ENCODE peak calls at places on chromosomes 2 and 18, in ten cellular contexts. One of them, this sample, is unnamed.

GRCh38 chr2:950627-950992 is at the start of gene SNTG2:
- DNase-seq in GM10248: peak
- DNase-seq in spleen: peak
- DNase-seq in nephron progenitor cell: peak
- DNase-seq in HuH-7: no peak
- DNase-seq in astrocyte of the spinal cord: no peak
- DNase-seq in foreskin melanocyte: no peak
- DNase-seq in HuH-7.5: no peak
- DNase-seq in mesendoderm: peak
- DNase-seq in stimulated activated CD4-positive, alpha-beta T cell treated with anti-CD3 and anti-CD28 coated beads, Interleukin-12 subunit alpha, Interleukin-12 subunit beta, amount 100 ng/mL, for 24 hours: peak
- DNase-seq in this sample: peak

GRCh38 chr2:217622664-217623063 is 380.1 kb downstream of the TNS1 start:
- DNase-seq in astrocyte of the spinal cord: no peak
- DNase-seq in stimulated activated CD4-positive, alpha-beta T cell treated with anti-CD3 and anti-CD28 coated beads, Interleukin-12 subunit alpha, Interleukin-12 subunit beta, amount 100 ng/mL, for 24 hours: no peak
- DNase-seq in GM10248: no peak
- DNase-seq in HuH-7: no peak
- DNase-seq in mesendoderm: peak
- DNase-seq in spleen: no peak
- DNase-seq in HuH-7.5: no peak
- DNase-seq in nephron progenitor cell: no peak
- DNase-seq in foreskin melanocyte: no peak
- DNase-seq in this sample: no peak

GRCh38 chr18:69774831-69775230 is 172.8 kb downstream of the CD226 start:
- DNase-seq in HuH-7.5: no peak
- DNase-seq in nephron progenitor cell: no peak
- DNase-seq in stimulated activated CD4-positive, alpha-beta T cell treated with anti-CD3 and anti-CD28 coated beads, Interleukin-12 subunit alpha, Interleukin-12 subunit beta, amount 100 ng/mL, for 24 hours: no peak
- DNase-seq in astrocyte of the spinal cord: no peak
- DNase-seq in foreskin melanocyte: no peak
- DNase-seq in spleen: no peak
- DNase-seq in GM10248: no peak
- DNase-seq in HuH-7: no peak
- DNase-seq in mesendoderm: no peak
- DNase-seq in this sample: no peak

GRCh38 chr2:74025971-74026612 is 41.4 kb downstream of the TET3 start:
- DNase-seq in spleen: peak
- DNase-seq in astrocyte of the spinal cord: no peak
- DNase-seq in mesendoderm: peak
- DNase-seq in HuH-7: no peak
- DNase-seq in stimulated activated CD4-positive, alpha-beta T cell treated with anti-CD3 and anti-CD28 coated beads, Interleukin-12 subunit alpha, Interleukin-12 subunit beta, amount 100 ng/mL, for 24 hours: no peak
- DNase-seq in GM10248: no peak
- DNase-seq in foreskin melanocyte: no peak
- DNase-seq in HuH-7.5: no peak
- DNase-seq in nephron progenitor cell: no peak
- DNase-seq in this sample: no peak

GRCh38 chr2:20623741-20624155 is 27.1 kb downstream of the HS1BP3 start:
- DNase-seq in spleen: peak
- DNase-seq in foreskin melanocyte: no peak
- DNase-seq in HuH-7.5: no peak
- DNase-seq in HuH-7: no peak
- DNase-seq in mesendoderm: no peak
- DNase-seq in astrocyte of the spinal cord: no peak
- DNase-seq in nephron progenitor cell: no peak
- DNase-seq in GM10248: no peak
- DNase-seq in stimulated activated CD4-positive, alpha-beta T cell treated with anti-CD3 and anti-CD28 coated beads, Interleukin-12 subunit alpha, Interleukin-12 subunit beta, amount 100 ng/mL, for 24 hours: no peak
- DNase-seq in this sample: no peak

GRCh38 chr2:128304715-128305554 is 13.7 kb downstream of the HS6ST1 start:
- DNase-seq in HuH-7: peak
- DNase-seq in stimulated activated CD4-positive, alpha-beta T cell treated with anti-CD3 and anti-CD28 coated beads, Interleukin-12 subunit alpha, Interleukin-12 subunit beta, amount 100 ng/mL, for 24 hours: no peak
- DNase-seq in GM10248: no peak
- DNase-seq in nephron progenitor cell: no peak
- DNase-seq in foreskin melanocyte: no peak
- DNase-seq in mesendoderm: peak
- DNase-seq in astrocyte of the spinal cord: peak
- DNase-seq in spleen: peak
- DNase-seq in HuH-7.5: peak
- DNase-seq in this sample: no peak

GRCh38 chr2:108927936-108928659 is 60.9 kb downstream of the EDAR start:
- DNase-seq in GM10248: peak
- DNase-seq in spleen: peak
- DNase-seq in HuH-7: peak
- DNase-seq in nephron progenitor cell: peak
- DNase-seq in stimulated activated CD4-positive, alpha-beta T cell treated with anti-CD3 and anti-CD28 coated beads, Interleukin-12 subunit alpha, Interleukin-12 subunit beta, amount 100 ng/mL, for 24 hours: peak
- DNase-seq in foreskin melanocyte: peak
- DNase-seq in mesendoderm: peak
- DNase-seq in HuH-7.5: peak
- DNase-seq in astrocyte of the spinal cord: peak
- DNase-seq in this sample: peak

GRCh38 chr2:38093503-38093902 is 17.6 kb upstream of the CYP1B1 start:
- DNase-seq in stimulated activated CD4-positive, alpha-beta T cell treated with anti-CD3 and anti-CD28 coated beads, Interleukin-12 subunit alpha, Interleukin-12 subunit beta, amount 100 ng/mL, for 24 hours: no peak
- DNase-seq in HuH-7.5: no peak
- DNase-seq in astrocyte of the spinal cord: peak
- DNase-seq in nephron progenitor cell: no peak
- DNase-seq in mesendoderm: peak
- DNase-seq in spleen: no peak
- DNase-seq in GM10248: no peak
- DNase-seq in foreskin melanocyte: no peak
- DNase-seq in HuH-7: no peak
- DNase-seq in this sample: no peak

GRCh38 chr2:234286118-234286598 is 210.7 kb downstream of the ARL4C start:
- DNase-seq in nephron progenitor cell: no peak
- DNase-seq in HuH-7.5: no peak
- DNase-seq in mesendoderm: no peak
- DNase-seq in HuH-7: no peak
- DNase-seq in GM10248: no peak
- DNase-seq in spleen: no peak
- DNase-seq in astrocyte of the spinal cord: peak
- DNase-seq in stimulated activated CD4-positive, alpha-beta T cell treated with anti-CD3 and anti-CD28 coated beads, Interleukin-12 subunit alpha, Interleukin-12 subunit beta, amount 100 ng/mL, for 24 hours: no peak
- DNase-seq in foreskin melanocyte: no peak
- DNase-seq in this sample: no peak

GRCh38 chr2:150601280-150602038 is 114.0 kb upstream of the RND3 start:
- DNase-seq in foreskin melanocyte: no peak
- DNase-seq in GM10248: no peak
- DNase-seq in HuH-7.5: no peak
- DNase-seq in spleen: no peak
- DNase-seq in stimulated activated CD4-positive, alpha-beta T cell treated with anti-CD3 and anti-CD28 coated beads, Interleukin-12 subunit alpha, Interleukin-12 subunit beta, amount 100 ng/mL, for 24 hours: no peak
- DNase-seq in nephron progenitor cell: no peak
- DNase-seq in astrocyte of the spinal cord: peak
- DNase-seq in HuH-7: no peak
- DNase-seq in mesendoderm: no peak
- DNase-seq in this sample: no peak

GRCh38 chr2:234829074-234829455 is 122.8 kb upstream of the SH3BP4 start:
- DNase-seq in GM10248: no peak
- DNase-seq in spleen: no peak
- DNase-seq in HuH-7.5: no peak
- DNase-seq in foreskin melanocyte: no peak
- DNase-seq in nephron progenitor cell: no peak
- DNase-seq in HuH-7: no peak
- DNase-seq in astrocyte of the spinal cord: no peak
- DNase-seq in mesendoderm: no peak
- DNase-seq in stimulated activated CD4-positive, alpha-beta T cell treated with anti-CD3 and anti-CD28 coated beads, Interleukin-12 subunit alpha, Interleukin-12 subunit beta, amount 100 ng/mL, for 24 hours: no peak
- DNase-seq in this sample: no peak

GRCh38 chr2:72182547-72183460 is 35.1 kb upstream of the CYP26B1 start:
- DNase-seq in foreskin melanocyte: no peak
- DNase-seq in astrocyte of the spinal cord: no peak
- DNase-seq in GM10248: no peak
- DNase-seq in HuH-7.5: no peak
- DNase-seq in stimulated activated CD4-positive, alpha-beta T cell treated with anti-CD3 and anti-CD28 coated beads, Interleukin-12 subunit alpha, Interleukin-12 subunit beta, amount 100 ng/mL, for 24 hours: no peak
- DNase-seq in nephron progenitor cell: no peak
- DNase-seq in HuH-7: no peak
- DNase-seq in spleen: no peak
- DNase-seq in mesendoderm: no peak
- DNase-seq in this sample: no peak

GRCh38 chr2:188291617-188292445 is at the start of gene GULP1:
- DNase-seq in foreskin melanocyte: peak
- DNase-seq in spleen: peak
- DNase-seq in astrocyte of the spinal cord: peak
- DNase-seq in HuH-7.5: peak
- DNase-seq in GM10248: peak
- DNase-seq in nephron progenitor cell: peak
- DNase-seq in stimulated activated CD4-positive, alpha-beta T cell treated with anti-CD3 and anti-CD28 coated beads, Interleukin-12 subunit alpha, Interleukin-12 subunit beta, amount 100 ng/mL, for 24 hours: no peak
- DNase-seq in HuH-7: peak
- DNase-seq in mesendoderm: peak
- DNase-seq in this sample: peak

GRCh38 chr18:51666717-51667320 is 469.3 kb upstream of the MEX3C start:
- DNase-seq in HuH-7.5: no peak
- DNase-seq in stimulated activated CD4-positive, alpha-beta T cell treated with anti-CD3 and anti-CD28 coated beads, Interleukin-12 subunit alpha, Interleukin-12 subunit beta, amount 100 ng/mL, for 24 hours: no peak
- DNase-seq in foreskin melanocyte: no peak
- DNase-seq in mesendoderm: no peak
- DNase-seq in nephron progenitor cell: no peak
- DNase-seq in spleen: no peak
- DNase-seq in astrocyte of the spinal cord: peak
- DNase-seq in HuH-7: no peak
- DNase-seq in GM10248: no peak
- DNase-seq in this sample: peak

GRCh38 chr2:179596018-179596417 is 265.4 kb downstream of the ZNF385B start:
- DNase-seq in HuH-7.5: no peak
- DNase-seq in mesendoderm: no peak
- DNase-seq in spleen: no peak
- DNase-seq in stimulated activated CD4-positive, alpha-beta T cell treated with anti-CD3 and anti-CD28 coated beads, Interleukin-12 subunit alpha, Interleukin-12 subunit beta, amount 100 ng/mL, for 24 hours: no peak
- DNase-seq in HuH-7: no peak
- DNase-seq in astrocyte of the spinal cord: peak
- DNase-seq in nephron progenitor cell: no peak
- DNase-seq in GM10248: no peak
- DNase-seq in foreskin melanocyte: no peak
- DNase-seq in this sample: no peak

GRCh38 chr2:110853516-110853915 is 121.1 kb downstream of the ACOXL start:
- DNase-seq in GM10248: peak
- DNase-seq in spleen: peak
- DNase-seq in HuH-7.5: no peak
- DNase-seq in mesendoderm: peak
- DNase-seq in HuH-7: peak
- DNase-seq in foreskin melanocyte: no peak
- DNase-seq in astrocyte of the spinal cord: peak
- DNase-seq in stimulated activated CD4-positive, alpha-beta T cell treated with anti-CD3 and anti-CD28 coated beads, Interleukin-12 subunit alpha, Interleukin-12 subunit beta, amount 100 ng/mL, for 24 hours: peak
- DNase-seq in nephron progenitor cell: peak
- DNase-seq in this sample: peak

GRCh38 chr2:74815955-74816354 is 18.0 kb upstream of the HK2 start:
- DNase-seq in spleen: no peak
- DNase-seq in foreskin melanocyte: no peak
- DNase-seq in astrocyte of the spinal cord: no peak
- DNase-seq in mesendoderm: no peak
- DNase-seq in stimulated activated CD4-positive, alpha-beta T cell treated with anti-CD3 and anti-CD28 coated beads, Interleukin-12 subunit alpha, Interleukin-12 subunit beta, amount 100 ng/mL, for 24 hours: no peak
- DNase-seq in HuH-7.5: no peak
- DNase-seq in nephron progenitor cell: no peak
- DNase-seq in GM10248: no peak
- DNase-seq in HuH-7: no peak
- DNase-seq in this sample: no peak

GRCh38 chr18:64082513-64082912 is 66.4 kb downstream of the LINC00305 start:
- DNase-seq in HuH-7: no peak
- DNase-seq in HuH-7.5: no peak
- DNase-seq in GM10248: no peak
- DNase-seq in mesendoderm: no peak
- DNase-seq in nephron progenitor cell: no peak
- DNase-seq in foreskin melanocyte: no peak
- DNase-seq in spleen: no peak
- DNase-seq in stimulated activated CD4-positive, alpha-beta T cell treated with anti-CD3 and anti-CD28 coated beads, Interleukin-12 subunit alpha, Interleukin-12 subunit beta, amount 100 ng/mL, for 24 hours: no peak
- DNase-seq in astrocyte of the spinal cord: no peak
- DNase-seq in this sample: no peak

GRCh38 chr2:108612153-108612513 is 77.9 kb downstream of the LIMS1 start:
- DNase-seq in mesendoderm: no peak
- DNase-seq in astrocyte of the spinal cord: peak
- DNase-seq in nephron progenitor cell: no peak
- DNase-seq in foreskin melanocyte: no peak
- DNase-seq in spleen: no peak
- DNase-seq in GM10248: peak
- DNase-seq in HuH-7: no peak
- DNase-seq in HuH-7.5: no peak
- DNase-seq in stimulated activated CD4-positive, alpha-beta T cell treated with anti-CD3 and anti-CD28 coated beads, Interleukin-12 subunit alpha, Interleukin-12 subunit beta, amount 100 ng/mL, for 24 hours: peak
- DNase-seq in this sample: no peak

GRCh38 chr2:178233428-178233827 is 39.1 kb downstream of the OSBPL6 start:
- DNase-seq in GM10248: no peak
- DNase-seq in foreskin melanocyte: no peak
- DNase-seq in mesendoderm: no peak
- DNase-seq in HuH-7: no peak
- DNase-seq in astrocyte of the spinal cord: no peak
- DNase-seq in HuH-7.5: no peak
- DNase-seq in stimulated activated CD4-positive, alpha-beta T cell treated with anti-CD3 and anti-CD28 coated beads, Interleukin-12 subunit alpha, Interleukin-12 subunit beta, amount 100 ng/mL, for 24 hours: no peak
- DNase-seq in nephron progenitor cell: no peak
- DNase-seq in spleen: no peak
- DNase-seq in this sample: no peak

GRCh38 chr2:21317131-21317530 is 193.4 kb downstream of the TDRD15 start:
- DNase-seq in nephron progenitor cell: peak
- DNase-seq in stimulated activated CD4-positive, alpha-beta T cell treated with anti-CD3 and anti-CD28 coated beads, Interleukin-12 subunit alpha, Interleukin-12 subunit beta, amount 100 ng/mL, for 24 hours: peak
- DNase-seq in HuH-7.5: peak
- DNase-seq in astrocyte of the spinal cord: peak
- DNase-seq in spleen: no peak
- DNase-seq in mesendoderm: peak
- DNase-seq in HuH-7: peak
- DNase-seq in GM10248: peak
- DNase-seq in foreskin melanocyte: peak
- DNase-seq in this sample: peak

GRCh38 chr18:36672437-36673344 is 156.1 kb downstream of the TPGS2 start:
- DNase-seq in spleen: no peak
- DNase-seq in HuH-7.5: no peak
- DNase-seq in HuH-7: no peak
- DNase-seq in nephron progenitor cell: no peak
- DNase-seq in GM10248: no peak
- DNase-seq in astrocyte of the spinal cord: peak
- DNase-seq in stimulated activated CD4-positive, alpha-beta T cell treated with anti-CD3 and anti-CD28 coated beads, Interleukin-12 subunit alpha, Interleukin-12 subunit beta, amount 100 ng/mL, for 24 hours: no peak
- DNase-seq in foreskin melanocyte: no peak
- DNase-seq in mesendoderm: no peak
- DNase-seq in this sample: no peak

GRCh38 chr2:236415706-236416493 is 151.7 kb upstream of the ASB18 start:
- DNase-seq in HuH-7: no peak
- DNase-seq in foreskin melanocyte: no peak
- DNase-seq in nephron progenitor cell: no peak
- DNase-seq in spleen: no peak
- DNase-seq in HuH-7.5: no peak
- DNase-seq in GM10248: no peak
- DNase-seq in mesendoderm: no peak
- DNase-seq in astrocyte of the spinal cord: no peak
- DNase-seq in stimulated activated CD4-positive, alpha-beta T cell treated with anti-CD3 and anti-CD28 coated beads, Interleukin-12 subunit alpha, Interleukin-12 subunit beta, amount 100 ng/mL, for 24 hours: no peak
- DNase-seq in this sample: no peak

GRCh38 chr18:52670903-52671302 is 330.9 kb downstream of the DCC start:
- DNase-seq in HuH-7.5: no peak
- DNase-seq in GM10248: no peak
- DNase-seq in HuH-7: peak
- DNase-seq in stimulated activated CD4-positive, alpha-beta T cell treated with anti-CD3 and anti-CD28 coated beads, Interleukin-12 subunit alpha, Interleukin-12 subunit beta, amount 100 ng/mL, for 24 hours: no peak
- DNase-seq in spleen: no peak
- DNase-seq in foreskin melanocyte: no peak
- DNase-seq in nephron progenitor cell: no peak
- DNase-seq in mesendoderm: peak
- DNase-seq in astrocyte of the spinal cord: peak
- DNase-seq in this sample: no peak

GRCh38 chr2:60354713-60355112 is 198.7 kb downstream of the BCL11A start:
- DNase-seq in mesendoderm: no peak
- DNase-seq in astrocyte of the spinal cord: no peak
- DNase-seq in HuH-7.5: no peak
- DNase-seq in spleen: no peak
- DNase-seq in nephron progenitor cell: no peak
- DNase-seq in GM10248: no peak
- DNase-seq in HuH-7: no peak
- DNase-seq in foreskin melanocyte: no peak
- DNase-seq in stimulated activated CD4-positive, alpha-beta T cell treated with anti-CD3 and anti-CD28 coated beads, Interleukin-12 subunit alpha, Interleukin-12 subunit beta, amount 100 ng/mL, for 24 hours: no peak
- DNase-seq in this sample: no peak

GRCh38 chr2:31213883-31214637 is 3.3 kb downstream of the CAPN14 start:
- DNase-seq in GM10248: no peak
- DNase-seq in mesendoderm: no peak
- DNase-seq in spleen: no peak
- DNase-seq in astrocyte of the spinal cord: no peak
- DNase-seq in HuH-7.5: no peak
- DNase-seq in foreskin melanocyte: no peak
- DNase-seq in nephron progenitor cell: no peak
- DNase-seq in HuH-7: no peak
- DNase-seq in stimulated activated CD4-positive, alpha-beta T cell treated with anti-CD3 and anti-CD28 coated beads, Interleukin-12 subunit alpha, Interleukin-12 subunit beta, amount 100 ng/mL, for 24 hours: no peak
- DNase-seq in this sample: no peak

GRCh38 chr18:8359481-8359880 is 249.8 kb upstream of the RAB12 start:
- DNase-seq in astrocyte of the spinal cord: no peak
- DNase-seq in foreskin melanocyte: no peak
- DNase-seq in mesendoderm: no peak
- DNase-seq in spleen: no peak
- DNase-seq in nephron progenitor cell: no peak
- DNase-seq in stimulated activated CD4-positive, alpha-beta T cell treated with anti-CD3 and anti-CD28 coated beads, Interleukin-12 subunit alpha, Interleukin-12 subunit beta, amount 100 ng/mL, for 24 hours: no peak
- DNase-seq in GM10248: no peak
- DNase-seq in HuH-7.5: no peak
- DNase-seq in HuH-7: no peak
- DNase-seq in this sample: no peak

GRCh38 chr18:61894751-61895524 is 2.1 kb upstream of the RNF152 start:
- DNase-seq in nephron progenitor cell: no peak
- DNase-seq in HuH-7: no peak
- DNase-seq in GM10248: no peak
- DNase-seq in mesendoderm: no peak
- DNase-seq in HuH-7.5: no peak
- DNase-seq in spleen: no peak
- DNase-seq in foreskin melanocyte: no peak
- DNase-seq in stimulated activated CD4-positive, alpha-beta T cell treated with anti-CD3 and anti-CD28 coated beads, Interleukin-12 subunit alpha, Interleukin-12 subunit beta, amount 100 ng/mL, for 24 hours: no peak
- DNase-seq in astrocyte of the spinal cord: no peak
- DNase-seq in this sample: no peak